ENCODE peak calls at places on chromosome 11, in five cellular contexts. O is psoas muscle, E is HFFc6, V is iPS DF 19.7, N is NCI-H82. K is an unnamed sample.

GRCh38 chr11:126133902-126134301 is 71.2 kb upstream of the CDON start:
- DNase-seq in O (no peak), E (no peak), V (no peak), N (peak; percentile 36), K (no peak)

GRCh38 chr11:16809901-16810668 is 71.6 kb downstream of the C11orf58 start:
- DNase-seq in O (no peak), E (no peak), V (no peak), N (no peak), K (peak; percentile 73)

GRCh38 chr11:64591257-64592233 is 525 bp downstream of the SLC22A12 start:
- DNase-seq in O (peak; percentile 28), E (no peak), V (no peak), N (no peak), K (no peak)

GRCh38 chr11:27694992-27695391 is 5.3 kb downstream of the BDNF start:
- DNase-seq in O (no peak), E (no peak), V (no peak), N (peak; percentile 15), K (no peak)

GRCh38 chr11:12683857-12684256 is 9.6 kb downstream of the TEAD1 start:
- DNase-seq in O (no peak), E (peak; percentile 84), V (no peak), N (no peak), K (no peak)

GRCh38 chr11:64268687-64269379 is 15.6 kb downstream of the BAD start:
- DNase-seq in O (peak; percentile 90), E (peak; percentile 82), V (no peak), N (peak; percentile 71), K (peak; percentile 97)

GRCh38 chr11:26344647-26345046 is 12.7 kb downstream of the ANO3 start:
- DNase-seq in O (no peak), E (no peak), V (no peak), N (peak; percentile 20), K (no peak)

GRCh38 chr11:46247090-46247489 is 30.4 kb upstream of the CREB3L1 start:
- DNase-seq in O (no peak), E (no peak), V (no peak), N (no peak), K (peak; percentile 60)

GRCh38 chr11:32032478-32032877 is 58.4 kb upstream of the RCN1 start:
- DNase-seq in O (no peak), E (peak; percentile 24), V (no peak), N (no peak), K (no peak)

GRCh38 chr11:19715373-19715772 is 2.7 kb downstream of the NAV2 start:
- DNase-seq in O (no peak), E (peak; percentile 95), V (no peak), N (no peak), K (no peak)

GRCh38 chr11:18780329-18780728 is 11.3 kb downstream of the PTPN5 start:
- DNase-seq in O (no peak), E (no peak), V (no peak), N (no peak), K (no peak)

GRCh38 chr11:116387623-116388022 is 385.2 kb downstream of the BUD13 start:
- DNase-seq in O (no peak), E (no peak), V (no peak), N (peak; percentile 68), K (no peak)

GRCh38 chr11:130002846-130003716 is 446 bp upstream of the PRDM10 start:
- DNase-seq in O (peak; percentile 98), E (peak; percentile 97), V (peak; percentile 88), N (peak; percentile 98), K (peak; percentile 95)

K was measured in adrenal gland.